ENCODE peak calls at places on chromosomes 11 and 22, in ten cellular contexts. P is CD4-positive, alpha-beta T cell; W is fibroblast of lung; Y is lower leg skin; E is GM20000; C is dorsolateral prefrontal cortex; J is foreskin keratinocyte; N is GM12865; M is body of pancreas; I is breast epithelium. V is an unnamed sample.

GRCh38 chr22:46056169-46057041 is 79.4 kb upstream of the WNT7B start:
- DNase-seq in Y (no peak), J (peak; percentile 40), N (no peak), M (peak; percentile 49), W (no peak), I (peak; percentile 34), E (no peak), P (no peak), C (peak; percentile 64), V (no peak)

GRCh38 chr22:48720662-48721393 is 1106.8 kb downstream of the BRD1 start:
- DNase-seq in P (no peak), N (no peak), J (no peak), M (no peak), E (no peak), W (no peak), Y (no peak), C (no peak), I (no peak), V (no peak)

GRCh38 chr11:33383075-33383919 is 126.1 kb downstream of the HIPK3 start:
- DNase-seq in C (no peak), P (no peak), E (no peak), Y (no peak), I (no peak), W (no peak), J (no peak), N (peak; percentile 31), M (no peak), V (no peak)

GRCh38 chr11:59728913-59729312 is 15.3 kb upstream of the OR10V1 start:
- DNase-seq in C (no peak), Y (no peak), N (no peak), W (no peak), M (no peak), E (no peak), P (no peak), J (no peak), I (no peak), V (no peak)

GRCh38 chr11:121300313-121300971 is 7.9 kb downstream of the SC5D start:
- DNase-seq in P (no peak), Y (no peak), E (no peak), J (no peak), N (no peak), I (no peak), M (no peak), C (no peak), W (peak; percentile 27), V (no peak)

GRCh38 chr11:124717421-124717785 is 22.3 kb upstream of the NRGN start:
- DNase-seq in Y (no peak), I (no peak), E (peak; percentile 63), M (no peak), N (peak; percentile 37), P (no peak), J (peak; percentile 82), W (no peak), C (no peak), V (no peak)

GRCh38 chr22:49961601-49962011 is 1.0 kb downstream of the PIM3 start:
- DNase-seq in N (no peak), E (no peak), J (no peak), W (no peak), P (no peak), C (no peak), M (no peak), Y (no peak), I (no peak), V (no peak)

GRCh38 chr11:898540-899190 is 11.9 kb downstream of the CHID1 start:
- DNase-seq in W (peak; percentile 24), Y (no peak), I (no peak), M (no peak), C (peak; percentile 81), P (no peak), J (no peak), N (no peak), E (no peak), V (no peak)

GRCh38 chr11:83119216-83119615 is 37.7 kb upstream of the PCF11 start:
- DNase-seq in C (no peak), P (no peak), W (peak; percentile 21), M (no peak), E (no peak), N (no peak), Y (no peak), I (no peak), J (no peak), V (no peak)

GRCh38 chr11:109960831-109961230 is 132.4 kb upstream of the ZC3H12C start:
- DNase-seq in I (no peak), C (no peak), W (peak; percentile 98), P (no peak), M (peak; percentile 78), E (no peak), N (no peak), Y (peak; percentile 49), J (peak; percentile 63), V (no peak)

GRCh38 chr22:11325767-11326166 is 4202.2 kb upstream of the OR11H1 start:
- DNase-seq in I (no peak), Y (no peak), M (no peak), W (no peak), N (no peak), P (no peak), C (no peak), E (no peak), J (no peak), V (no peak)

GRCh38 chr11:65891180-65892136 is 985 bp downstream of the CCDC85B start:
- DNase-seq in I (no peak), W (peak; percentile 37), M (no peak), Y (no peak), E (no peak), C (no peak), N (peak; percentile 67), P (no peak), J (no peak), V (no peak)

GRCh38 chr22:35576671-35577070 is 36.0 kb downstream of the RASD2 start:
- DNase-seq in E (no peak), P (no peak), Y (no peak), C (no peak), J (no peak), I (no peak), N (no peak), M (no peak), W (no peak), V (no peak)

GRCh38 chr11:122556605-122557004 is 98.9 kb upstream of the UBASH3B start:
- DNase-seq in N (no peak), E (no peak), J (no peak), Y (no peak), I (no peak), P (no peak), W (peak; percentile 19), C (no peak), M (no peak), V (no peak)
- TF ChIP-seq CTCF in N (no peak), E (no peak), J (peak; percentile 47), Y (no peak), I (no peak), P (no peak), W (no peak), C (no peak), M (no peak), V (no peak)

DNA sequence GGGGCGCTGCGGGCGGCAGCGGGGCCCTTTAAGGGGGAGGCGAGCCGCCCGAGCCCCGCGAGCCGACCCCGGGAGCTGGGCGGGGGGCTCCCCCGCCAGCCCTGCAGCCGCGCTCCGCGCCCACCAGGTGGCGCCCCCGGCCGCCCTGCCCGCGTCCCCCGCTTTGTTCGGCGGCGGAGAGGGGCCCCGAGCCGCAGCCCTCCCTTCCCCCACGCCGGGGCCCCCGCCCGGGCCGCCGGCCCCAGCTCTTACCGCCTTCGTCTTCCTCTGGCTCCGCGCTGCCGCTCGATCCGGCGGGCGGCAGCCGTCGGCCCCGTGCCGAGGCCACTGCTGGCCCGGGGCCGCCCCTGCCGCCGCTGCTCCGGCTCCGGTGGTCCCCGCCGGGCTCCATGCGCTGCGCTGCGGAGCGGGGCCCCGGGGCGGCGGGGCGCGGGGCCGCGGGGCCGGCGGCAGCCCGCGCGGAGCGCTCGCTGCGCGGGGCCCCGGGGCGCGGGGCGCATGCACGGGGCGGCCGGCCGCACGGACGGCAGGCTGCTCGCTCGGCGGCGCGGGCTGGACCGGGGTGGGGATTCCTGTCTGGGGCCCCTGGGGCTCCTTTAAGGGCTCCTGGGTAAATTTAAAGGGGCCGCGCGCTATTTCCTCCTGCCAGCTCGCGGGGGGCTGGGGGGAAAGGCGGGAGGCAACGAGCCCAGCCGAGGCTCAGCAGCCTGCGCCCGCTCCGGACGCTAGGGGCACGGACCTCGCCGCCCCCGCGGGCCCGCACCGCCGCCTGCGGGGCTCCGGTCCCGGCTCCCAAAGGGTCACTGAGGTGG is at the start of gene ZFTA:
- DNase-seq in N (peak; percentile 74), Y (no peak), M (peak; percentile 63), I (no peak), E (peak; percentile 95), P (peak; percentile 21), W (peak; percentile 66), C (peak; percentile 63), J (peak; percentile 28), V (peak; percentile 90)
- TF ChIP-seq CTCF in N (peak; percentile 72), Y (no peak), M (no peak), I (no peak), E (peak; percentile 88), P (no peak), W (peak; percentile 32), C (no peak), J (peak; percentile 71), V (peak; percentile 86)

DNA sequence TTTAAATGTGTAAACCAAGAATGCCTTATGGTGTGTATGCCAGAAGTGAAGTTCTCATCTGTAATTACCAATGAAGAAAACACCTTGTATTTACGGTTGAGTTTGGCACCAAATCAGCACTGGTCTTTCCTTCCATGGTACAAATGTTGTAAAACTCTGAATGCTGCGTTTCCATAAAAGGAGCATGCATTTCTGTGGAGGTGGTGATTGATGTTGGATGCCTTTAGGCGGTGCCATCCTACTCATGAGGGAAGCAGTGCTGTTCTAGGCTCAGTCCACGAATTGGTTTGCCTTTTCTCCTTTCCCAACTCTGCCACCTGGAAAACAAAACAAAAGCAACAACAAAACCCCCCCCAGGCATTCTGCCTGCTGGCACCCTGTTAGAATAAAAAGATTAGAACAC is 124.4 kb downstream of the TEAD1 start:
- DNase-seq in J (no peak), E (no peak), I (peak; percentile 54), W (no peak), M (no peak), N (no peak), Y (no peak), C (no peak), P (no peak), V (no peak)
- TF ChIP-seq CTCF in J (peak; percentile 35), E (no peak), I (no peak), W (no peak), M (no peak), N (no peak), Y (no peak), C (no peak), P (no peak), V (no peak)

DNA sequence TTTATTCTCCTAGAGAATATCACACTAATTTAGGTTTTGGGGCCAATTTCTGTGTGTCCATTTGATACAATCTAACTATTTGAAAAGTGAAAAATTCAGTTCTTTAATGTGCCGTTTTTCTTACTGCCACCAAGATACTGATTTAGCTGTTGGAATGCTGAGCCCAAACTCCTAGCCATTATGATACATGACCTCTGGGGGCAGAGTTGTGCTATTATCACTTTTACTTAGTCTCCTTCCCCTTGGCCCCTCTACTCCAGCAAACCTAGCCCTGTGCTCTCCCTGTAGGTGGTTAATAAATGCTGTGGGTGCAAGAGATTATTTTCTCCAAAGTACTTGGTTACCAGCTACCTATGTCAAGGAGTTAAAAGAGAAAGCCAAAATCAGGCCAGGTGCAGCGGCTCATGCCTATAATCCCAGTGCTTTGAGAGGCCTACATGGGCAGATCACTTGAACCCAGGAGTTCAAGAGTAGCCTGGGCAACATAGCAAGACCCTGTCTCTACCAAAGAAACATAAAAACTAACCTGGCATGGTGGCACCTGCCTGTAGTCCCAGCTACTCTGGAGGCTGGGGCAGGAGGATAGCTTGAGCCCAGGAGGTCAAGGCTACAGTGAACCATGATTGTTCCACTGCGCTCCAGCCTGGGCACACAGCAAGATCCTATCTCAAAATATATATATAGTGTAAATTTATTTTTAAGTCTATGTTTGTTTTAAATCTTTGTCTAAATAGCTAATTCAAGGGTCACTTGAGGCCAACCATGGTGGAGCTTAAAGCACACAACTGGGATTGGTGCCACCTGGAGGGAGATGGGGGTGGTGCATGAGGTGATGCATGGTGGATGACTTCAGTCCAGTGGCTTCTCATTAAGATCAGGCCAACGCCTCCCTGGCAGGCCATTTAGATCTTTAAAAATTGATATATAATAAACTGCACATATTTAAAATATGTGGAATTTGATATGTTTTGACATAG is 193.2 kb upstream of the PLET1 start:
- DNase-seq in W (peak; percentile 40), M (peak; percentile 24), N (peak; percentile 48), J (peak; percentile 13), Y (no peak), C (no peak), I (no peak), P (peak; percentile 16), E (peak; percentile 42), V (peak; percentile 31)
- TF ChIP-seq CTCF in W (peak; percentile 15), M (peak; percentile 33), N (peak; percentile 50), J (peak; percentile 64), Y (no peak), C (no peak), I (no peak), P (peak; percentile 58), E (no peak), V (peak; percentile 13)

V was measured in GM13976.